ENCODE peak calls at places on chromosomes 1 and 21, in ten cellular contexts. One of them, this sample, is unnamed.

GRCh38 chr21:19461481-19462205 is 1058.1 kb upstream of the TMPRSS15 start:
- DNase-seq in T1000: no peak
- DNase-seq in iris pigment epithelial cell: no peak
- DNase-seq in mesothelial cell of epicardium: no peak
- DNase-seq in PC-9: no peak
- DNase-seq in activated CD4-positive, alpha-beta T cell treated with anti-CD3 and anti-CD28 coated beads, Interleukin-2, amount 10 ng/mL, durations not matched to agents 7 days and 5 days: no peak
- DNase-seq in fibroblast of lung: no peak
- DNase-seq in T47D: no peak
- DNase-seq in BJ: no peak
- DNase-seq in HCT116: no peak
- DNase-seq in this sample: no peak

GRCh38 chr1:15178571-15179484 is 25.3 kb downstream of the TMEM51 start:
- DNase-seq in T1000: peak; percentile 73
- DNase-seq in iris pigment epithelial cell: peak; percentile 97
- DNase-seq in mesothelial cell of epicardium: no peak
- DNase-seq in PC-9: peak; percentile 61
- DNase-seq in activated CD4-positive, alpha-beta T cell treated with anti-CD3 and anti-CD28 coated beads, Interleukin-2, amount 10 ng/mL, durations not matched to agents 7 days and 5 days: no peak
- DNase-seq in fibroblast of lung: peak; percentile 96
- DNase-seq in T47D: no peak
- DNase-seq in BJ: peak; percentile 65
- DNase-seq in HCT116: peak; percentile 93
- DNase-seq in this sample: peak; percentile 88

GRCh38 chr1:24142546-24143431 is at the start of gene IL22RA1:
- DNase-seq in T1000: no peak
- DNase-seq in iris pigment epithelial cell: peak; percentile 31
- DNase-seq in mesothelial cell of epicardium: no peak
- DNase-seq in PC-9: peak; percentile 80
- DNase-seq in activated CD4-positive, alpha-beta T cell treated with anti-CD3 and anti-CD28 coated beads, Interleukin-2, amount 10 ng/mL, durations not matched to agents 7 days and 5 days: no peak
- DNase-seq in fibroblast of lung: peak; percentile 20
- DNase-seq in T47D: peak; percentile 18
- DNase-seq in BJ: no peak
- DNase-seq in HCT116: peak; percentile 34
- DNase-seq in this sample: no peak

GRCh38 chr21:42531771-42532170 is 18.1 kb downstream of the SLC37A1 start:
- DNase-seq in T1000: no peak
- DNase-seq in iris pigment epithelial cell: no peak
- DNase-seq in mesothelial cell of epicardium: no peak
- DNase-seq in PC-9: no peak
- DNase-seq in activated CD4-positive, alpha-beta T cell treated with anti-CD3 and anti-CD28 coated beads, Interleukin-2, amount 10 ng/mL, durations not matched to agents 7 days and 5 days: no peak
- DNase-seq in fibroblast of lung: no peak
- DNase-seq in T47D: no peak
- DNase-seq in BJ: no peak
- DNase-seq in HCT116: no peak
- DNase-seq in this sample: no peak

GRCh38 chr1:185112343-185112742 is 44.4 kb downstream of the TRMT1L start:
- DNase-seq in T1000: no peak
- DNase-seq in iris pigment epithelial cell: no peak
- DNase-seq in mesothelial cell of epicardium: no peak
- DNase-seq in PC-9: no peak
- DNase-seq in activated CD4-positive, alpha-beta T cell treated with anti-CD3 and anti-CD28 coated beads, Interleukin-2, amount 10 ng/mL, durations not matched to agents 7 days and 5 days: no peak
- DNase-seq in fibroblast of lung: no peak
- DNase-seq in T47D: no peak
- DNase-seq in BJ: no peak
- DNase-seq in HCT116: no peak
- DNase-seq in this sample: no peak

GRCh38 chr1:115539061-115539460 is 102.7 kb upstream of the VANGL1 start:
- DNase-seq in T1000: no peak
- DNase-seq in iris pigment epithelial cell: no peak
- DNase-seq in mesothelial cell of epicardium: no peak
- DNase-seq in PC-9: no peak
- DNase-seq in activated CD4-positive, alpha-beta T cell treated with anti-CD3 and anti-CD28 coated beads, Interleukin-2, amount 10 ng/mL, durations not matched to agents 7 days and 5 days: no peak
- DNase-seq in fibroblast of lung: no peak
- DNase-seq in T47D: no peak
- DNase-seq in BJ: no peak
- DNase-seq in HCT116: no peak
- DNase-seq in this sample: no peak

GRCh38 chr1:63073530-63074306 is 248.6 kb upstream of the FOXD3 start:
- DNase-seq in T1000: no peak
- DNase-seq in iris pigment epithelial cell: peak; percentile 13
- DNase-seq in mesothelial cell of epicardium: no peak
- DNase-seq in PC-9: no peak
- DNase-seq in activated CD4-positive, alpha-beta T cell treated with anti-CD3 and anti-CD28 coated beads, Interleukin-2, amount 10 ng/mL, durations not matched to agents 7 days and 5 days: no peak
- DNase-seq in fibroblast of lung: no peak
- DNase-seq in T47D: no peak
- DNase-seq in BJ: no peak
- DNase-seq in HCT116: no peak
- DNase-seq in this sample: no peak

GRCh38 chr1:207740224-207740623 is 11.6 kb upstream of the CD46 start:
- DNase-seq in T1000: no peak
- DNase-seq in iris pigment epithelial cell: no peak
- DNase-seq in mesothelial cell of epicardium: no peak
- DNase-seq in PC-9: peak; percentile 32
- DNase-seq in activated CD4-positive, alpha-beta T cell treated with anti-CD3 and anti-CD28 coated beads, Interleukin-2, amount 10 ng/mL, durations not matched to agents 7 days and 5 days: no peak
- DNase-seq in fibroblast of lung: no peak
- DNase-seq in T47D: no peak
- DNase-seq in BJ: no peak
- DNase-seq in HCT116: no peak
- DNase-seq in this sample: no peak

GRCh38 chr1:201166964-201167624 is 12.8 kb upstream of the TMEM9 start:
- DNase-seq in T1000: no peak
- DNase-seq in iris pigment epithelial cell: no peak
- DNase-seq in mesothelial cell of epicardium: no peak
- DNase-seq in PC-9: no peak
- DNase-seq in activated CD4-positive, alpha-beta T cell treated with anti-CD3 and anti-CD28 coated beads, Interleukin-2, amount 10 ng/mL, durations not matched to agents 7 days and 5 days: no peak
- DNase-seq in fibroblast of lung: no peak
- DNase-seq in T47D: peak; percentile 63
- DNase-seq in BJ: no peak
- DNase-seq in HCT116: no peak
- DNase-seq in this sample: no peak

GRCh38 chr1:117820096-117820495 is 109.3 kb downstream of the GDAP2 start:
- DNase-seq in T1000: no peak
- DNase-seq in iris pigment epithelial cell: no peak
- DNase-seq in mesothelial cell of epicardium: no peak
- DNase-seq in PC-9: no peak
- DNase-seq in activated CD4-positive, alpha-beta T cell treated with anti-CD3 and anti-CD28 coated beads, Interleukin-2, amount 10 ng/mL, durations not matched to agents 7 days and 5 days: no peak
- DNase-seq in fibroblast of lung: peak; percentile 23
- DNase-seq in T47D: peak; percentile 17
- DNase-seq in BJ: no peak
- DNase-seq in HCT116: no peak
- DNase-seq in this sample: no peak

GRCh38 chr1:226804907-226805759 is 65.3 kb upstream of the PSEN2 start:
- DNase-seq in T1000: no peak
- DNase-seq in iris pigment epithelial cell: no peak
- DNase-seq in mesothelial cell of epicardium: no peak
- DNase-seq in PC-9: no peak
- DNase-seq in activated CD4-positive, alpha-beta T cell treated with anti-CD3 and anti-CD28 coated beads, Interleukin-2, amount 10 ng/mL, durations not matched to agents 7 days and 5 days: no peak
- DNase-seq in fibroblast of lung: no peak
- DNase-seq in T47D: no peak
- DNase-seq in BJ: no peak
- DNase-seq in HCT116: no peak
- DNase-seq in this sample: no peak